ENCODE peak calls at places on chromosomes 1 and 21, in ten cellular contexts. L is kidney; N is fibroblast of lung; J is Panc1; I is tibial nerve; Q is BE2C; R is foreskin fibroblast; P is GM23338; F is CD8-positive, alpha-beta T cell; Y is effector memory CD4-positive, alpha-beta T cell. G is an unnamed sample.

GRCh38 chr21:44765231-44766013 is 36.2 kb downstream of the UBE2G2 start:
- DNase-seq in P (no peak), N (no peak), Y (peak), Q (peak), I (no peak), R (peak), L (no peak), J (no peak), F (peak), G (no peak)

GRCh38 chr1:69400128-69400527 is 167.6 kb upstream of the LRRC7 start:
- DNase-seq in R (no peak), Y (no peak), Q (no peak), P (no peak), F (no peak), N (no peak), I (no peak), L (no peak), J (no peak), G (no peak)

GRCh38 chr1:56362994-56363770 is 216.2 kb downstream of the PLPP3 start:
- DNase-seq in J (no peak), F (no peak), P (no peak), Q (peak), Y (no peak), I (no peak), N (peak), R (no peak), L (no peak), G (no peak)

GRCh38 chr1:165060285-165060793 is 296.2 kb downstream of the LMX1A start:
- DNase-seq in I (no peak), P (no peak), R (peak), N (no peak), Y (no peak), L (no peak), Q (no peak), J (no peak), F (no peak), G (no peak)

GRCh38 chr1:46605242-46605641 is 1.2 kb upstream of the MKNK1 start:
- DNase-seq in Q (no peak), J (no peak), N (no peak), L (no peak), F (peak), I (no peak), Y (no peak), R (no peak), P (no peak), G (no peak)

GRCh38 chr1:19390166-19390850 is 78.2 kb downstream of the SLC66A1 start:
- DNase-seq in J (no peak), Q (no peak), Y (no peak), R (no peak), N (no peak), L (peak), F (no peak), P (no peak), I (no peak), G (no peak)

GRCh38 chr1:157173900-157174410 is 35.8 kb upstream of the ETV3 start:
- DNase-seq in Y (no peak), R (no peak), P (no peak), F (no peak), I (no peak), Q (no peak), J (no peak), N (no peak), L (no peak), G (no peak)

GRCh38 chr1:246508897-246509688 is 2.0 kb upstream of the SMYD3 start:
- DNase-seq in Q (no peak), N (no peak), F (no peak), P (no peak), J (no peak), L (peak), Y (no peak), I (no peak), R (no peak), G (no peak)

GRCh38 chr1:19086176-19086875 is 123.7 kb downstream of the UBR4 start:
- DNase-seq in J (no peak), F (no peak), L (no peak), I (no peak), N (no peak), P (no peak), Q (no peak), Y (no peak), R (no peak), G (no peak)

GRCh38 chr1:239011382-239011781 is 375.0 kb upstream of the CHRM3 start:
- DNase-seq in L (no peak), I (no peak), R (no peak), N (no peak), F (no peak), Y (no peak), Q (no peak), P (no peak), J (no peak), G (no peak)

GRCh38 chr21:35460441-35460840 is 411.3 kb upstream of the RUNX1 start:
- DNase-seq in R (no peak), F (no peak), N (no peak), I (no peak), J (no peak), Y (no peak), Q (no peak), P (no peak), L (no peak), G (no peak)

GRCh38 chr21:42695324-42696025 is 42.1 kb downstream of the PDE9A start:
- DNase-seq in P (no peak), Y (no peak), Q (no peak), J (no peak), L (no peak), R (peak), I (no peak), F (no peak), N (peak), G (no peak)

GRCh38 chr1:167797005-167797404 is 75.2 kb downstream of the MPZL1 start:
- DNase-seq in I (peak), F (no peak), P (peak), N (peak), L (peak), Q (no peak), R (peak), Y (no peak), J (no peak), G (peak)

GRCh38 chr1:37741130-37741529 is 23.8 kb downstream of the EPHA10 start:
- DNase-seq in L (no peak), Y (no peak), R (no peak), Q (no peak), J (no peak), I (no peak), P (no peak), F (no peak), N (peak), G (peak)

GRCh38 chr1:54290443-54291184 is 90.6 kb downstream of the MRPL37 start:
- DNase-seq in N (peak), L (peak), F (peak), P (no peak), Q (no peak), I (no peak), R (peak), J (no peak), Y (no peak), G (no peak)

GRCh38 chr1:7692038-7692437 is 79.1 kb upstream of the VAMP3 start:
- DNase-seq in Y (no peak), L (no peak), R (no peak), J (no peak), I (no peak), N (no peak), Q (no peak), P (no peak), F (no peak), G (no peak)

GRCh38 chr1:68000191-68000590 is 50.2 kb downstream of the DIRAS3 start:
- DNase-seq in Y (no peak), N (no peak), J (no peak), Q (no peak), L (no peak), R (no peak), F (no peak), I (no peak), P (no peak), G (no peak)

GRCh38 chr1:76006234-76006633 is 68.3 kb upstream of the ST6GALNAC3 start:
- DNase-seq in N (no peak), Q (peak), Y (no peak), P (no peak), L (no peak), F (no peak), R (peak), I (no peak), J (no peak), G (peak)

GRCh38 chr1:218692808-218693207 is 347.7 kb downstream of the TGFB2 start:
- DNase-seq in J (no peak), N (no peak), Y (no peak), I (no peak), L (no peak), F (no peak), R (no peak), P (no peak), Q (no peak), G (no peak)

GRCh38 chr1:28510350-28511223 is 4.7 kb downstream of the RCC1 start:
- DNase-seq in Q (no peak), F (no peak), N (peak), I (no peak), R (peak), Y (no peak), P (peak), L (no peak), J (peak), G (no peak)

GRCh38 chr1:8075511-8076051 is 49.5 kb upstream of the ERRFI1 start:
- DNase-seq in R (no peak), N (peak), P (no peak), L (no peak), J (no peak), F (no peak), Y (no peak), I (no peak), Q (no peak), G (no peak)

GRCh38 chr1:53956308-53957168 is 10.4 kb downstream of the LRRC42 start:
- DNase-seq in F (no peak), Y (no peak), N (no peak), P (no peak), Q (no peak), J (no peak), L (no peak), R (peak), I (no peak), G (no peak)

GRCh38 chr1:110118636-110119396 is 6.6 kb downstream of the UBL4B start:
- DNase-seq in J (no peak), Q (no peak), L (no peak), Y (no peak), F (no peak), P (no peak), I (no peak), R (peak), N (peak), G (no peak)

GRCh38 chr1:41671116-41671755 is 186.8 kb upstream of the EDN2 start:
- DNase-seq in R (no peak), Q (no peak), Y (no peak), J (no peak), P (no peak), N (no peak), F (no peak), L (peak), I (no peak), G (no peak)

GRCh38 chr1:115293899-115294298 is 44.1 kb downstream of the NGF start:
- DNase-seq in F (no peak), Q (no peak), N (peak), I (no peak), R (peak), P (no peak), J (no peak), L (no peak), Y (no peak), G (no peak)

GRCh38 chr1:105608713-105609112 is 1447.8 kb upstream of the PRMT6 start:
- DNase-seq in L (no peak), I (no peak), P (peak), F (no peak), Q (no peak), R (peak), J (no peak), N (no peak), Y (no peak), G (peak)

GRCh38 chr1:171653796-171654704 is 1.6 kb upstream of the MYOC start:
- DNase-seq in R (peak), F (no peak), N (peak), P (no peak), L (no peak), I (no peak), Q (no peak), J (no peak), Y (no peak), G (no peak)
- H3K4me3 ChIP-seq in R (no peak), F (no peak), N (no peak), P (no peak), L (peak), I (no peak), Q (no peak), J (no peak), Y (no peak), G (no peak)

GRCh38 chr1:201113451-201114244 is 1.4 kb upstream of the CACNA1S start:
- DNase-seq in Q (no peak), P (no peak), I (no peak), J (no peak), Y (no peak), L (no peak), F (no peak), N (no peak), R (no peak), G (no peak)
- H3K4me3 ChIP-seq in Q (peak), P (peak), I (peak), J (peak), Y (peak), L (peak), F (peak), N (no peak), R (peak), G (peak)

GRCh38 chr1:91503975-91504530 is 3.4 kb downstream of the CDC7 start:
- DNase-seq in P (no peak), R (no peak), N (no peak), F (no peak), Y (no peak), L (no peak), I (no peak), J (no peak), Q (no peak), G (no peak)

GRCh38 chr1:91503332-91503900 is 2.8 kb downstream of the CDC7 start:
- DNase-seq in Y (no peak), N (no peak), F (no peak), J (no peak), I (no peak), P (no peak), Q (no peak), L (no peak), R (no peak), G (no peak)

GRCh38 chr1:91501527-91501859 is 842 bp downstream of the CDC7 start:
- DNase-seq in L (no peak), Q (no peak), R (peak), P (peak), I (no peak), F (no peak), Y (no peak), J (no peak), N (peak), G (peak)

GRCh38 chr1:91502138-91502881 is 1.7 kb downstream of the CDC7 start:
- DNase-seq in R (no peak), J (no peak), I (no peak), Q (no peak), L (no peak), P (no peak), N (no peak), F (no peak), Y (no peak), G (no peak)

DNA sequence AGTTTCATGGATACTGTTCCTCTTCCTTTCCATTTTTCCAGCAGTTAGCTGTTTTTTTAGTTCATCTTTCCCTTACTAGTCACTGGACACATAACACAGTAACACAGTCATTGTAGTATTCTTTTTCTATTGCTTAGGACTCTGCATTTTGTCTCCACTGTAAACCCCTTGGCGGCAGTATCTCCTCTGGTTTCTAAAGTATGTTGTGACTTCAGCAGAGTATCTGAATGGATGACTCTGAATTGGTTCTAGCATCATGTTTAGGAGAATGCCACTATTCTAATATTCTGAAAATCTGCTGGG is 2.2 kb downstream of the CDC7 start:
- DNase-seq in Y (no peak), F (no peak), L (no peak), Q (peak), J (no peak), R (peak), I (no peak), N (peak), P (no peak), G (peak)
- H3K4me3 ChIP-seq in Y (no peak), F (no peak), L (no peak), Q (peak), J (no peak), R (no peak), I (no peak), N (peak), P (peak), G (no peak)

DNA sequence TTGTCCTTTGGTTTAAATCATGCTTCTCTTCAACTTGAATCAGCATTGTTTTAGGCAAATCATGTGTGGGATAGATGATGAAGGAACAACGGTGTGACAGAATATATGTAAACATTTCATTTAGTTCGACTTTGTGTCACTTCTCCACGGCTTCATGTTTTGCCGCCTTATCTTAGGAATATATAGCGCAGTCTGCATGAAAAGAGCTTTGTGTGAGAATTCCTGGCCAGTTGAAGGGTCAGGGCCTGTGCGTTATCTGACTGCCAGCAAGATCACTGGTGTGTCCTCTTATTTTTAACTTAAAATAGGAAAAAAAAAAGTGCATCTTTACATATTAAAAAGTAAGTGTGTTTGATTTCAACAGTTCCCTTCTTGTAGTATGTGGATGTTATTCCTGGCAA is 465.1 kb downstream of the USP25 start:
- DNase-seq in L (no peak), F (no peak), I (no peak), P (no peak), N (peak), J (no peak), Y (no peak), R (peak), Q (no peak), G (no peak)
- H3K4me3 ChIP-seq in L (peak), F (no peak), I (peak), P (no peak), N (peak), J (no peak), Y (no peak), R (peak), Q (no peak), G (peak)

GRCh38 chr1:40312238-40313205 is 4.6 kb downstream of the COL9A2 start:
- DNase-seq in J (no peak), Q (no peak), F (no peak), N (no peak), R (no peak), L (no peak), P (no peak), Y (no peak), I (no peak), G (no peak)
- H3K4me3 ChIP-seq in J (no peak), Q (no peak), F (no peak), N (no peak), R (no peak), L (no peak), P (no peak), Y (no peak), I (no peak), G (no peak)

G was measured in skeletal muscle cell.